ENCODE peak calls at places on chromosomes 4 and X, in four cellular contexts. D is H1, G is K562, M is HCT116. A is an unnamed sample.

GRCh38 chr4:174217273-174218126 is 66.0 kb downstream of the FBXO8 start:
- DNase-seq in D (peak), G (no peak), M (no peak), A (no peak)

GRCh38 chr4:1478766-1479355 is 72.6 kb upstream of the NKX1-1 start:
- DNase-seq in D (peak), G (no peak), M (no peak), A (no peak)

GRCh38 chr4:8830611-8831200 is 40.9 kb downstream of the HMX1 start:
- DNase-seq in D (peak), G (no peak), M (no peak), A (no peak)

GRCh38 chr4:67250497-67250896 is 294.8 kb downstream of the CENPC start:
- DNase-seq in D (no peak), G (no peak), M (no peak), A (no peak)

GRCh38 chr4:156749791-156750403 is 221.7 kb downstream of the PDGFC start:
- DNase-seq in D (no peak), G (no peak), M (no peak), A (no peak)

GRCh38 chr4:7457201-7458065 is 22.7 kb upstream of the PSAPL1 start:
- DNase-seq in D (no peak), G (no peak), M (no peak), A (no peak)

GRCh38 chr4:77931452-77932135 is 69.0 kb downstream of the MRPL1 start:
- DNase-seq in D (no peak), G (no peak), M (no peak), A (no peak)

GRCh38 chr4:156764145-156764544 is 207.5 kb downstream of the PDGFC start:
- DNase-seq in D (no peak), G (no peak), M (no peak), A (no peak)

GRCh38 chr4:130393246-130394041 is 1297.5 kb downstream of the C4orf33 start:
- DNase-seq in D (no peak), G (no peak), M (no peak), A (peak)

GRCh38 chrX:42946544-42947223 is 168.7 kb upstream of the PPP1R2C start:
- DNase-seq in D (no peak), G (no peak), M (no peak), A (no peak)
- TF ChIP-seq FOSL1 in D (no peak), G (no peak), M (no peak), A (no peak)

DNA sequence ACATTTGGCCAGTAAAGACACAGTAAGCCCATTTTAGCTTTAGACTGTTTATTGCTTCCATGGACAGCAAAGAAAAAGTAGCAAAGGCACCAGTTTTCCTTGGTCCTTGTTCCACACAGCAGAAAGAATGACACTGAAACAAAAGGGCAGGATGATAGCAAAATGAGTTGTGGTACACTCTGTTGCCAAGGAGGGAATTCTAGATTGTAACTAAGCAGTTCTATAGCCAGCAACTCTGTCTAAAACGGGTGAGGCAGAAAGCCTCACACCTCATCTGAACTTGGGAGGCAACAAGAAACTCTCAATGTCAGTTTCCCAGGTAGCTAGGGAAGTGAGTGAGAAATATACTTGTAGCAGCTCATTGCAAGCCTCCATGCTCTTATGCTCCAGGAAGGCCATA is 39.2 kb downstream of the BBS12 start:
- DNase-seq in D (no peak), G (no peak), M (no peak), A (no peak)
- TF ChIP-seq FOSL1 in D (no peak), G (no peak), M (no peak), A (no peak)

GRCh38 chr4:76801621-76802545 is 96.1 kb downstream of the SOWAHB start:
- DNase-seq in D (peak), G (no peak), M (no peak), A (no peak)
- TF ChIP-seq FOSL1 in D (no peak), G (no peak), M (no peak), A (no peak)

GRCh38 chr4:138672393-138672976 is 343.1 kb upstream of the NOCT start:
- DNase-seq in D (no peak), G (no peak), M (no peak), A (no peak)
- TF ChIP-seq FOSL1 in D (no peak), G (no peak), M (no peak), A (no peak)

GRCh38 chrX:46849933-46850332 is 13.1 kb downstream of the RP2 start:
- DNase-seq in D (no peak), G (no peak), M (no peak), A (no peak)
- TF ChIP-seq FOSL1 in D (no peak), G (no peak), M (no peak), A (no peak)

GRCh38 chr4:99651811-99652545 is 5.7 kb downstream of the C4orf54 start:
- DNase-seq in D (no peak), G (peak), M (no peak), A (no peak)
- TF ChIP-seq FOSL1 in D (no peak), G (no peak), M (no peak), A (no peak)

GRCh38 chr4:176995-177394 is 52.7 kb downstream of the ZNF718 start:
- DNase-seq in D (no peak), G (no peak), M (no peak), A (no peak)
- TF ChIP-seq FOSL1 in D (no peak), G (no peak), M (no peak), A (no peak)

DNA sequence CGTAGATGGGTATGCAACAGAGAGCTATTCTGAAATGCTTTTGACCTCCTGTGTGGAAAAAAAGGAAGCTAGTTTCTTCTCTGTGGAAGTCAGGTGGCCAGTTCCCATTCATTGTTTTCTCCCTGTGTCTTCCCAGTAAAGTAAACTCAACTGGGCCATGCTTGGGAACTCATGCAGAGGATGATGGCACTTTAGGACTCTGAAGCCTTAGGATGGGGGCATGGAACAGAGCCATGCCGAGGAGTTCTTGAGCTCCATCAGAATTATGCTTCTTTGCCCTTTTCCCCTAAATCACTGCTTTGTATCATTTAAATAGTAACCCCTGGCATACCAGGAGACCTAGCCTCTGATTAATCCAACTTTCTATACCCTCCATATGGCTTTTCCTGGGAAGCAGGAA is 3.2 kb downstream of the TMEM164 start:
- DNase-seq in D (no peak), G (no peak), M (no peak), A (no peak)
- TF ChIP-seq FOSL1 in D (no peak), G (no peak), M (no peak), A (no peak)

A was measured in HepG2.